ENCODE peak calls at places on chromosomes 3 and 15, in six cellular contexts. H is endodermal cell; Q is Calu3; U is tibial artery; J is stimulated activated CD4-positive, alpha-beta T cell treated with anti-CD3 and anti-CD28 coated beads, Interleukin-2, amount 100 ng/mL, for 24 hours; I is GM03348. N is an unnamed sample.

GRCh38 chr15:68431792-68432401 is at the start of gene ITGA11:
- DNase-seq in I (peak), H (peak), J (peak), U (peak), Q (peak), N (peak)

GRCh38 chr15:69225355-69226027 is 65.1 kb downstream of the GLCE start:
- DNase-seq in Q (no peak), H (no peak), I (peak), J (no peak), U (no peak), N (peak)

GRCh38 chr3:123317716-123318115 is 116.0 kb downstream of the SEC22A start:
- DNase-seq in U (peak), H (no peak), Q (no peak), J (no peak), I (no peak), N (no peak)

GRCh38 chr3:100125539-100125938 is 11.2 kb upstream of the FILIP1L start:
- DNase-seq in J (no peak), H (no peak), I (no peak), U (no peak), Q (no peak), N (no peak)

GRCh38 chr3:159486580-159486979 is 502.1 kb upstream of the IL12A start:
- DNase-seq in Q (no peak), I (no peak), H (peak), U (no peak), J (no peak), N (peak)

GRCh38 chr3:64056616-64057165 is 33.4 kb upstream of the PSMD6 start:
- DNase-seq in H (no peak), U (no peak), Q (no peak), J (no peak), I (no peak), N (peak)

GRCh38 chr15:98493966-98494511 is 154.3 kb upstream of the IGF1R start:
- DNase-seq in U (no peak), J (no peak), I (no peak), H (no peak), Q (no peak), N (no peak)

GRCh38 chr3:143331336-143331735 is 211.8 kb downstream of the CHST2 start:
- DNase-seq in Q (no peak), I (no peak), J (no peak), H (no peak), U (no peak), N (no peak)

GRCh38 chr15:34241376-34242350 is 16.8 kb downstream of the EMC4 start:
- DNase-seq in I (peak), J (no peak), H (no peak), Q (no peak), U (no peak), N (peak)

GRCh38 chr15:76839173-76839572 is 66.0 kb downstream of the SCAPER start:
- DNase-seq in Q (no peak), H (no peak), U (no peak), I (no peak), J (no peak), N (no peak)

GRCh38 chr3:43001556-43002121 is 22.5 kb downstream of the GASK1A start:
- DNase-seq in H (no peak), J (no peak), U (no peak), Q (no peak), I (no peak), N (no peak)

GRCh38 chr3:45198264-45199260 is 27.5 kb downstream of the TMEM158 start:
- DNase-seq in I (no peak), H (no peak), J (no peak), U (no peak), Q (no peak), N (no peak)

GRCh38 chr3:99774467-99774866 is 43.2 kb upstream of the CMSS1 start:
- DNase-seq in I (peak), U (no peak), H (no peak), J (no peak), Q (peak), N (no peak)

N was measured in LoVo.